ENCODE peak calls at places on chromosomes 1 and 21, in six cellular contexts. O, Q, Z, V, A and C are unnamed samples.

GRCh38 chr1:39657402-39657801 is 14.5 kb downstream of the NT5C1A start:
- DNase-seq in O (no peak), Q (peak; percentile 35), Z (no peak), V (no peak), A (no peak), C (no peak)

GRCh38 chr1:37999434-38000232 is 5.7 kb downstream of the FHL3 start:
- DNase-seq in O (peak; percentile 84), Q (peak; percentile 66), Z (peak; percentile 60), V (no peak), A (peak; percentile 75), C (no peak)

GRCh38 chr1:101507547-101507971 is 270.7 kb downstream of the S1PR1 start:
- DNase-seq in O (no peak), Q (no peak), Z (no peak), V (no peak), A (no peak), C (no peak)

GRCh38 chr1:53066941-53067738 is 5.1 kb downstream of the PODN start:
- DNase-seq in O (no peak), Q (no peak), Z (no peak), V (no peak), A (no peak), C (no peak)

GRCh38 chr1:224615861-224616760 is at the start of gene CNIH3:
- DNase-seq in O (no peak), Q (peak; percentile 55), Z (peak; percentile 56), V (no peak), A (no peak), C (peak; percentile 85)

GRCh38 chr1:222711319-222712252 is 705 bp downstream of the AIDA start:
- DNase-seq in O (peak; percentile 86), Q (peak; percentile 57), Z (peak; percentile 58), V (no peak), A (peak; percentile 23), C (peak; percentile 52)

GRCh38 chr1:67680486-67680885 is 4.5 kb upstream of the GADD45A start:
- DNase-seq in O (no peak), Q (no peak), Z (no peak), V (no peak), A (no peak), C (no peak)

GRCh38 chr1:41331546-41331917 is 29.7 kb upstream of the FOXO6 start:
- DNase-seq in O (no peak), Q (no peak), Z (no peak), V (no peak), A (no peak), C (no peak)

GRCh38 chr1:153842006-153842471 is 66.8 kb downstream of the SLC27A3 start:
- DNase-seq in O (no peak), Q (peak; percentile 12), Z (no peak), V (peak; percentile 82), A (no peak), C (no peak)

GRCh38 chr1:221263831-221264767 is 384.9 kb downstream of the HLX start:
- DNase-seq in O (peak; percentile 48), Q (peak; percentile 89), Z (peak; percentile 79), V (peak; percentile 5), A (peak; percentile 52), C (peak; percentile 77)

GRCh38 chr1:167663002-167663772 is 33.2 kb downstream of the RCSD1 start:
- DNase-seq in O (no peak), Q (peak; percentile 47), Z (peak; percentile 49), V (peak; percentile 60), A (no peak), C (no peak)

GRCh38 chr1:48105167-48105566 is 108.0 kb upstream of the TRABD2B start:
- DNase-seq in O (no peak), Q (no peak), Z (no peak), V (no peak), A (no peak), C (no peak)

GRCh38 chr1:29752141-29752540 is 515.8 kb downstream of the PTPRU start:
- DNase-seq in O (no peak), Q (no peak), Z (no peak), V (no peak), A (no peak), C (no peak)

GRCh38 chr1:158962983-158963382 is 31.6 kb downstream of the PYHIN1 start:
- DNase-seq in O (no peak), Q (no peak), Z (no peak), V (no peak), A (no peak), C (no peak)

GRCh38 chr1:35726814-35727433 is 8.2 kb upstream of the C1orf216 start:
- DNase-seq in O (peak; percentile 72), Q (peak; percentile 58), Z (peak; percentile 52), V (no peak), A (peak; percentile 53), C (peak; percentile 81)
- TF ChIP-seq BHLHE40 in O (no peak), Q (no peak), Z (no peak), V (no peak), A (no peak), C (no peak)

DNA sequence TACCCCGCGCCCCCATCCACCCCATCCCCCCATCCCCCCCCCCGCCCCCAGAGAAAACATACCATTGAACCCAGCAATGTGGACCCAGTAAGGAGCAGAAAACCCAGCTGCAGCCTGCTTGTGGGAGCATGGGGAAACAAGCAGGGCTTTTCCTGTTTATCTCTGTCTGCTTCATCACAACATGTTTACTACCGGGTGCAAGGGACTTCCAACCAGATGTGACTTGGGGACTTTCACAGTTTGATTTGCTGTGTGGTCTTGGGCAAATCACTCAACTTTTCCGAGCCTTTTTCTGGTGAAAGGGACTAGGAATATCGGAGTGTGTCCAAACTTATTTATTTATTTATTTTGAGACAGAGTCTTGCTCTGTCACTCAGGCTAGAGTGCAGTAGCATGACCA is 3.2 kb downstream of the TMCC2 start:
- DNase-seq in O (no peak), Q (no peak), Z (no peak), V (no peak), A (no peak), C (no peak)
- TF ChIP-seq BHLHE40 in O (no peak), Q (no peak), Z (no peak), V (no peak), A (no peak), C (no peak)

DNA sequence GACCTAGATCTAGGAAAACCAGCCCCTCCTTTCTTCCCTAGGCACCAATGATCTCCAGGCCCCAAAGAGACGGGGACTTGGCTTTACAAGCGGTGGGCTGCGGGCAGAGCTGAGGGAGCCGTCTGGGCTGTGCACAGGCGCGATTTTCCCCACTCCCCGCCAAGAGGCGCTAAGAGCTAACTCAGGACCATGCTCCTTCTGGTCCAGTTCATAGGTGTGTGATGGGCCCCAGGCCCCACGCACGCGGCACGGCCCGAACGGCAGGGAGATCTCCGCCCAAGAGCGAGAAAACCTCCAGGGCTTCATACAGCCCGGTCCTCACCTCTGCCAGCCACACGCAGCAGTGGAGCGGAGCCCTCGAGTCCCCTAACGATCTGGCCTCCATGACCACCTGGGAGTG is 7.5 kb upstream of the GPR153 start:
- DNase-seq in O (no peak), Q (no peak), Z (no peak), V (no peak), A (no peak), C (no peak)
- TF ChIP-seq BHLHE40 in O (no peak), Q (no peak), Z (no peak), V (no peak), A (no peak), C (no peak)

DNA sequence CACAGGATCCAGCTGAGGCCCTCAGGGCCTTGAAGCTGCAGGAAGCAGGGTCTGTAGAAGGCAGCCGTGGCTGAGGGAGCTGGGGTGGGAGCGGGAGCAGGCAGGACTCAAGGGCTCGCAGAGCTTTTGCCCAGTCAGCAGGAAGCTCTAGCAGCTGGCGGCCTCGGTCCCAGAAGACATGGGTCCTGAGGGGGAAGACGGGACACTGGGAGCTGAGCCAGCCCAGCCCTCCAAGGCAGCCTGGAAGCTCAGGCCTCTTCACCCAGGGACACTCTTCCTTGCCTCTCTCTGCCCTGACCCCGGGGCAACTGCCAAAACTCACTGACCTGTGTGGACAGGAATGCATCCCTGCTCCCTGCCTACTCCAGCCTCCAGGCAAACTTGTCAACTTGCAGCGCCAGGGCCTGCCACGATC is 8.9 kb downstream of the ADGRB2 start:
- DNase-seq in O (no peak), Q (peak; percentile 30), Z (no peak), V (no peak), A (no peak), C (no peak)
- TF ChIP-seq BHLHE40 in O (no peak), Q (no peak), Z (no peak), V (no peak), A (no peak), C (no peak)

GRCh38 chr1:226064816-226065248 is 2.3 kb downstream of the H3-3A start:
- DNase-seq in O (no peak), Q (peak; percentile 72), Z (peak; percentile 65), V (no peak), A (peak; percentile 56), C (peak; percentile 58)

GRCh38 chr1:226064168-226064815 is 1.8 kb downstream of the H3-3A start:
- DNase-seq in O (no peak), Q (no peak), Z (peak; percentile 26), V (no peak), A (peak; percentile 20), C (no peak)

GRCh38 chr1:226061793-226062557 is 541 bp upstream of the H3-3A start:
- DNase-seq in O (peak; percentile 96), Q (peak; percentile 65), Z (peak; percentile 89), V (no peak), A (peak; percentile 70), C (peak; percentile 97)

GRCh38 chr1:226062558-226063361 is at the start of gene H3-3A:
- DNase-seq in O (peak; percentile 98), Q (peak; percentile 90), Z (peak; percentile 96), V (peak; percentile 66), A (peak; percentile 87), C (peak; percentile 63)

DNA sequence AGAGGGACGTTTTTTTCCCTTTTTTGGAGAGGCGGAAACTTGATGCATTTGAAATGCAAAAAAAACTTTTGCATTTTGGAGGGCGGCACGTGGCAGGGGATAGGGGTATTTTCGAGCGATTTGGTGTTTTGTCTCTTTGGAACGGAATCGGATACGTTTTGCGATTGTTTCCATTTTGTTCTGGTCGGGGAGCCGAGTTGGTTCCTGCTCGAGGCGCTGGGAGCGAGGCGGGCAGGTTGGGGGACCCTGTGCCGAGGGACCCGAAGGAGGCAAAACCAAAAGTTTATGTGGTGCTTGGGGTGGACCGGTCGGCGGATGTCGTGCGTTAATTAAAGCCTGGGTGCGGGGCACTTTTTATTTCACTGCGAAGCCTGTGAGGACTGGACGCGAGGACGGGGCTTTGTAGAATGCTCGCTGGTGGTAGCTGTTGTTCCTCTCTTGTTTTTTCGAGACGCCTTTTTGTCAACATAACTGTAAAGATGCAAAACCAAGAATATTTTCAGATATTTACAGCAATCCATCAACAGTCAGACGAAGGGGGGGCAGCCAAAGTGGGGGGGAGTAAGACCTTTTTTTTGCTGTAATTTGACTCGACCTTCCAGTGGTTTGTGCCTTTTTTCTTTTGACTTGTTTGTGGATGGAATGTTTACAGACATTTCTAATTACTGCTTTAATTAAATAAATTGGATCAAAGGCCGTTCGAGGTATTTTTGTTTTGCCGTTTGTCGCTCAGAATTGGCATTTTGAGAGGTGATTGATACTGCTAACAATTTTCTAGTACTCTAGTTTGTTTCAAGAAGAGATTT is 1.0 kb downstream of the H3-3A start:
- DNase-seq in O (no peak), Q (peak; percentile 28), Z (peak; percentile 31), V (no peak), A (peak; percentile 12), C (no peak)
- TF ChIP-seq BHLHE40 in O (no peak), Q (peak; percentile 41), Z (no peak), V (peak; percentile 92), A (no peak), C (no peak)

GRCh38 chr21:14300074-14300473 is 82.9 kb downstream of the HSPA13 start:
- DNase-seq in O (no peak), Q (no peak), Z (no peak), V (no peak), A (no peak), C (no peak)
- TF ChIP-seq BHLHE40 in O (no peak), Q (no peak), Z (no peak), V (no peak), A (no peak), C (no peak)